ENCODE peak calls at places on chromosomes 5 and 9, in ten cellular contexts. One of them, this sample, is unnamed.

GRCh38 chr5:35194636-35195471 is 35.4 kb downstream of the PRLR start:
- DNase-seq in G401: no peak
- DNase-seq in caudate nucleus: no peak
- DNase-seq in fibroblast of the conjunctiva: no peak
- DNase-seq in mucosa of gallbladder: peak
- DNase-seq in activated naive CD4-positive, alpha-beta T cell: no peak
- DNase-seq in fibroblast of lung: no peak
- DNase-seq in globus pallidus: no peak
- DNase-seq in GM12891: no peak
- DNase-seq in activated T-cell treated with anti-CD3 and anti-CD28 coated beads for 1 hour: no peak
- DNase-seq in this sample: peak

GRCh38 chr5:132010645-132011560 is 555 bp downstream of the ACSL6 start:
- DNase-seq in G401: no peak
- DNase-seq in caudate nucleus: no peak
- DNase-seq in fibroblast of the conjunctiva: no peak
- DNase-seq in mucosa of gallbladder: no peak
- DNase-seq in activated naive CD4-positive, alpha-beta T cell: no peak
- DNase-seq in fibroblast of lung: no peak
- DNase-seq in globus pallidus: no peak
- DNase-seq in GM12891: no peak
- DNase-seq in activated T-cell treated with anti-CD3 and anti-CD28 coated beads for 1 hour: no peak
- DNase-seq in this sample: no peak

GRCh38 chr5:3346111-3346820 is 249.4 kb upstream of the IRX1 start:
- DNase-seq in G401: no peak
- DNase-seq in caudate nucleus: no peak
- DNase-seq in fibroblast of the conjunctiva: no peak
- DNase-seq in mucosa of gallbladder: no peak
- DNase-seq in activated naive CD4-positive, alpha-beta T cell: no peak
- DNase-seq in fibroblast of lung: no peak
- DNase-seq in globus pallidus: no peak
- DNase-seq in GM12891: no peak
- DNase-seq in activated T-cell treated with anti-CD3 and anti-CD28 coated beads for 1 hour: no peak
- DNase-seq in this sample: no peak

GRCh38 chr9:85136978-85137377 is 467.4 kb downstream of the NTRK2 start:
- DNase-seq in G401: no peak
- DNase-seq in caudate nucleus: no peak
- DNase-seq in fibroblast of the conjunctiva: no peak
- DNase-seq in mucosa of gallbladder: no peak
- DNase-seq in activated naive CD4-positive, alpha-beta T cell: no peak
- DNase-seq in fibroblast of lung: no peak
- DNase-seq in globus pallidus: no peak
- DNase-seq in GM12891: no peak
- DNase-seq in activated T-cell treated with anti-CD3 and anti-CD28 coated beads for 1 hour: no peak
- DNase-seq in this sample: no peak

GRCh38 chr5:93607367-93608258 is 24.6 kb downstream of the NR2F1 start:
- DNase-seq in G401: peak
- DNase-seq in caudate nucleus: no peak
- DNase-seq in fibroblast of the conjunctiva: no peak
- DNase-seq in mucosa of gallbladder: no peak
- DNase-seq in activated naive CD4-positive, alpha-beta T cell: no peak
- DNase-seq in fibroblast of lung: peak
- DNase-seq in globus pallidus: no peak
- DNase-seq in GM12891: no peak
- DNase-seq in activated T-cell treated with anti-CD3 and anti-CD28 coated beads for 1 hour: no peak
- DNase-seq in this sample: no peak

GRCh38 chr9:131734165-131734610 is 5.7 kb downstream of the RAPGEF1 start:
- DNase-seq in G401: no peak
- DNase-seq in caudate nucleus: no peak
- DNase-seq in fibroblast of the conjunctiva: no peak
- DNase-seq in mucosa of gallbladder: peak
- DNase-seq in activated naive CD4-positive, alpha-beta T cell: no peak
- DNase-seq in fibroblast of lung: peak
- DNase-seq in globus pallidus: no peak
- DNase-seq in GM12891: no peak
- DNase-seq in activated T-cell treated with anti-CD3 and anti-CD28 coated beads for 1 hour: no peak
- DNase-seq in this sample: no peak

GRCh38 chr9:92558612-92559374 is 23.0 kb upstream of the ECM2 start:
- DNase-seq in G401: no peak
- DNase-seq in caudate nucleus: no peak
- DNase-seq in fibroblast of the conjunctiva: no peak
- DNase-seq in mucosa of gallbladder: no peak
- DNase-seq in activated naive CD4-positive, alpha-beta T cell: no peak
- DNase-seq in fibroblast of lung: no peak
- DNase-seq in globus pallidus: no peak
- DNase-seq in GM12891: no peak
- DNase-seq in activated T-cell treated with anti-CD3 and anti-CD28 coated beads for 1 hour: no peak
- DNase-seq in this sample: no peak

GRCh38 chr9:31355965-31356364 is 1028.5 kb upstream of the ACO1 start:
- DNase-seq in G401: no peak
- DNase-seq in caudate nucleus: no peak
- DNase-seq in fibroblast of the conjunctiva: no peak
- DNase-seq in mucosa of gallbladder: no peak
- DNase-seq in activated naive CD4-positive, alpha-beta T cell: no peak
- DNase-seq in fibroblast of lung: no peak
- DNase-seq in globus pallidus: no peak
- DNase-seq in GM12891: no peak
- DNase-seq in activated T-cell treated with anti-CD3 and anti-CD28 coated beads for 1 hour: no peak
- DNase-seq in this sample: no peak

GRCh38 chr5:59328801-59329296 is 564.7 kb downstream of the PDE4D start:
- DNase-seq in G401: peak
- DNase-seq in caudate nucleus: peak
- DNase-seq in fibroblast of the conjunctiva: peak
- DNase-seq in mucosa of gallbladder: no peak
- DNase-seq in activated naive CD4-positive, alpha-beta T cell: no peak
- DNase-seq in fibroblast of lung: peak
- DNase-seq in globus pallidus: no peak
- DNase-seq in GM12891: no peak
- DNase-seq in activated T-cell treated with anti-CD3 and anti-CD28 coated beads for 1 hour: no peak
- DNase-seq in this sample: peak

GRCh38 chr5:3277590-3278196 is 317.9 kb upstream of the IRX1 start:
- DNase-seq in G401: no peak
- DNase-seq in caudate nucleus: no peak
- DNase-seq in fibroblast of the conjunctiva: no peak
- DNase-seq in mucosa of gallbladder: no peak
- DNase-seq in activated naive CD4-positive, alpha-beta T cell: no peak
- DNase-seq in fibroblast of lung: no peak
- DNase-seq in globus pallidus: no peak
- DNase-seq in GM12891: no peak
- DNase-seq in activated T-cell treated with anti-CD3 and anti-CD28 coated beads for 1 hour: no peak
- DNase-seq in this sample: no peak

GRCh38 chr9:95801797-95802196 is 73.7 kb upstream of the ERCC6L2 start:
- DNase-seq in G401: no peak
- DNase-seq in caudate nucleus: no peak
- DNase-seq in fibroblast of the conjunctiva: no peak
- DNase-seq in mucosa of gallbladder: no peak
- DNase-seq in activated naive CD4-positive, alpha-beta T cell: no peak
- DNase-seq in fibroblast of lung: no peak
- DNase-seq in globus pallidus: no peak
- DNase-seq in GM12891: no peak
- DNase-seq in activated T-cell treated with anti-CD3 and anti-CD28 coated beads for 1 hour: no peak
- DNase-seq in this sample: no peak

GRCh38 chr9:133103183-133103986 is 17.7 kb downstream of the RALGDS start:
- DNase-seq in G401: peak
- DNase-seq in caudate nucleus: peak
- DNase-seq in fibroblast of the conjunctiva: no peak
- DNase-seq in mucosa of gallbladder: peak
- DNase-seq in activated naive CD4-positive, alpha-beta T cell: peak
- DNase-seq in fibroblast of lung: peak
- DNase-seq in globus pallidus: peak
- DNase-seq in GM12891: peak
- DNase-seq in activated T-cell treated with anti-CD3 and anti-CD28 coated beads for 1 hour: peak
- DNase-seq in this sample: no peak

This sample was measured in nucleus accumbens.